ENCODE peak calls at places on chromosomes 3 and 15, in five cellular contexts. N is neural progenitor cell, S is transverse colon, R is upper lobe of left lung, L is cardiac fibroblast. F is an unnamed sample.

GRCh38 chr3:41580274-41580959 is 381.1 kb downstream of the CTNNB1 start:
- DNase-seq in N (peak), S (no peak), R (no peak), L (peak), F (no peak)

GRCh38 chr3:186964071-186964470 is 33.7 kb downstream of the ST6GAL1 start:
- DNase-seq in N (no peak), S (no peak), R (no peak), L (no peak), F (no peak)

GRCh38 chr3:17806201-17806600 is 63.8 kb upstream of the TBC1D5 start:
- DNase-seq in N (no peak), S (no peak), R (no peak), L (no peak), F (no peak)

GRCh38 chr3:186464424-186465093 is 79.6 kb downstream of the CRYGS start:
- DNase-seq in N (no peak), S (no peak), R (no peak), L (no peak), F (no peak)

GRCh38 chr3:61715886-61716527 is 154.6 kb downstream of the PTPRG start:
- DNase-seq in N (no peak), S (peak), R (no peak), L (no peak), F (no peak)

GRCh38 chr3:139520028-139520737 is 19.4 kb downstream of the RBP1 start:
- DNase-seq in N (no peak), S (peak), R (no peak), L (peak), F (no peak)

GRCh38 chr15:45642203-45642932 is 7.5 kb downstream of the SQOR start:
- DNase-seq in N (no peak), S (no peak), R (no peak), L (peak), F (peak)

GRCh38 chr3:137792633-137793271 is 28.6 kb downstream of the SOX14 start:
- DNase-seq in N (peak), S (no peak), R (no peak), L (peak), F (no peak)

GRCh38 chr3:183265157-183265642 is 12.1 kb downstream of the B3GNT5 start:
- DNase-seq in N (peak), S (no peak), R (no peak), L (peak), F (no peak)

GRCh38 chr3:127404614-127405598 is 117.1 kb upstream of the PRR20G start:
- DNase-seq in N (no peak), S (no peak), R (peak), L (no peak), F (no peak)

GRCh38 chr3:127406309-127407025 is 118.6 kb upstream of the PRR20G start:
- DNase-seq in N (no peak), S (peak), R (peak), L (peak), F (no peak)

GRCh38 chr3:127407026-127407939 is 119.4 kb upstream of the PRR20G start:
- DNase-seq in N (no peak), S (no peak), R (peak), L (no peak), F (no peak)

GRCh38 chr3:127405791-127406190 is 117.9 kb upstream of the PRR20G start:
- DNase-seq in N (no peak), S (no peak), R (peak), L (no peak), F (no peak)

DNA sequence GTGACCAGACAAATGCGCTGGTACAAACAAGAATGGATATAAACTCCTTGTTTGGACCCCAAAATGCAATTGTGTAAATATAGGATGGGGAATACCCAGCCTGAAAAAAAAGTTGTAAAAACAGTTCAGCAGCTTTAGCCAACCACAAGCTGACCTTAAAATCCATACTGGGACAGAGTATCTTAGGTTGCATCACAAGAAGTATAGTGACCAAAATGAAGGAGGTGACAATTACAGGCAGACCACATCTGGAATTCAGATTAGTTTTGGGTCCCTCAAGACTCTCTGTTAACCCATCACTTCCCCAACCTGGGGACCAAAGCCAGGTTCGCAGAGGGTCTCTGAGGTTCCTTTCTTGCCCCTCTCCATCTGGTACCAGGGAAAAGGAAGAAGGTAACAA is 115.9 kb upstream of the PRR20G start:
- DNase-seq in N (no peak), S (no peak), R (peak), L (no peak), F (no peak)
- TF ChIP-seq CTCF in N (no peak), S (no peak), R (no peak), L (no peak), F (no peak)

GRCh38 chr15:61871926-61872522 is 188.2 kb downstream of the VPS13C start:
- DNase-seq in N (peak), S (no peak), R (no peak), L (peak), F (no peak)
- TF ChIP-seq CTCF in N (peak), S (peak), R (no peak), L (peak), F (peak)

GRCh38 chr3:12947504-12948369 is 106.4 kb upstream of the RPL32 start:
- DNase-seq in N (no peak), S (peak), R (peak), L (peak), F (peak)
- TF ChIP-seq CTCF in N (peak), S (no peak), R (no peak), L (no peak), F (no peak)

GRCh38 chr3:113252553-113252952 is 41.2 kb downstream of the BOC start:
- DNase-seq in N (no peak), S (no peak), R (no peak), L (no peak), F (no peak)

GRCh38 chr3:113258311-113258710 is 47.0 kb downstream of the BOC start:
- DNase-seq in N (no peak), S (no peak), R (no peak), L (no peak), F (no peak)

GRCh38 chr3:113255854-113256615 is 44.7 kb downstream of the BOC start:
- DNase-seq in N (no peak), S (no peak), R (no peak), L (no peak), F (no peak)

GRCh38 chr3:113254171-113254947 is 43.0 kb downstream of the BOC start:
- DNase-seq in N (peak), S (no peak), R (no peak), L (no peak), F (no peak)

GRCh38 chr3:113255100-113255853 is 43.9 kb downstream of the BOC start:
- DNase-seq in N (no peak), S (no peak), R (no peak), L (peak), F (no peak)
- TF ChIP-seq CTCF in N (peak), S (no peak), R (no peak), L (no peak), F (no peak)

DNA sequence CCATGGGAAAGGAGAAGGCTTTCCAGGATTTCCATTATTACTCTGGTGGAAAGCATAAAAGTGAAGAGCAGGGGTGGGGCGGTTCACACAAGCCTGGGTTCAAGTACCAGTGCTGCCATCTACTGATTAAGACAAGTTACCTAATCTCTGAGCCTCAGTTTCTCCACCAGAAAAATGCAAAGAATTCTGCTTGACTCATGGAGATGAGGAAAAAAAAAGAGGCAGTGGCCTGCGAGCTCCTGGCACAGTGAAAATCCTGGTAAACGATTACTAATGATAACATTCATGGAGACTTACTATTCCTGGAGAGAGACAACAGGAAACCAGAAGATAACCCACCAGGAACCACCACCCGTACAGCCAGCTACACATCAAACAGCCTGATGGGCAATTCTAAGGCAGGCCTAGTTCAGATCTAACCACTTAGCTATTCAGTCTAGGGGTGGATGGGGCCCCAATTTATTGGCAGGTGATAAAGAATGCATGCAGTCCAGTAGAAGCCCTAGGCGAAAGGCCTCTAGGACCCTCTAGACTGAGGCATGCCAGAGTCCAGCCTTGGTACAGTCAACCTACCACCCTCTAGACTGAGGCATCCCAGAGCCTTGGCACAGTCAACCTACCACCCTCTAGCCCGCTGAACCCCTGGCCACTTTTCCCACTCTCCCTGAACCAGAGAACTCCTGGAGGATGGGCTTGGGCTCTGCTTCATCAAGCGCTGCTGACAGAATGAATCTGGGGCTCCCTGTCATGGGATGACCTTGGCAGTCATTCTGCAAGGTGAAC is 2.5 kb downstream of the AMOTL2 start:
- DNase-seq in N (no peak), S (no peak), R (peak), L (peak), F (no peak)
- TF ChIP-seq CTCF in N (no peak), S (no peak), R (no peak), L (no peak), F (no peak)

GRCh38 chr15:78810003-78810376 is 1.3 kb downstream of the ADAMTS7 start:
- DNase-seq in N (no peak), S (no peak), R (no peak), L (no peak), F (no peak)

GRCh38 chr15:78808550-78808949 is 2.7 kb downstream of the ADAMTS7 start:
- DNase-seq in N (peak), S (no peak), R (no peak), L (peak), F (no peak)

GRCh38 chr15:78811124-78811824 is at the start of gene ADAMTS7:
- DNase-seq in N (peak), S (peak), R (peak), L (peak), F (peak)

GRCh38 chr15:78811825-78812183 is 540 bp upstream of the ADAMTS7 start:
- DNase-seq in N (no peak), S (no peak), R (no peak), L (no peak), F (no peak)

DNA sequence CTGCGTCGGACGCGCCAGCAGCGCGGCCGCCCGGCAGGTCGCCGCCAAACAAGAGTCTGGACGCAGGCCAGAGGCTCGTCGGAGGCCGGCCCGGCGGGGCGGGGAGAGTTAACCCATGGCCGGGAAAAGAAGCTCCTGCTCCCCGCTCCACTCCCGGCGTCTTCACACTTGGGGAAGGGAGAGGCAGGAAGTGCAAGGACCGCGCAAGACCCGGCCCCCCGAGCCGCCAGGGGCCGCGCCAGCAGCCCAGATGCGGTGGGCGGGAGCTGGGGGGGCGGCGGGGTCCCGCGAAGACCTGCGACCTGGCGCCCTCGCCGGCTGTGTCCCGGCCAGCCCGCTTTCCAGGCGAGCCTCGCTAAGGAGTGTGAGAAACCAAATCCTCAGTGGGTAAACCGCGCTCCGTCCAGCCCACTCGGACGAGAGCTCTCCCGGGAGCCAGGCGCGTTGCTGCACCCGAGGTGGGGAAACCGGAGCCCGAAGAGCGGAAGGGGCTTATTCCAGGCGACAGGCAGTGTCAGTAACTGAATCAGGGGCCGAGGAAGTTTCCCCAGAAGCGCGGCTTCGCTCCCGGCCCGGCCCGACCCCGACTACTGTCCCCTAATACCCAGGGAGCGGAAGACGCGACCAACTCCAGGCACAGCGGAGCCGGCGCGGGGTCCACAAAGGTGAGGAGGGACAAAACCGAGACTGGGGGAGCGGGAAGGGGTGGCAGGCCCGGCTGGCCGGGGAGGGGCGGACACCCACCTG is 714 bp downstream of the ADAMTS7 start:
- DNase-seq in N (peak), S (peak), R (no peak), L (peak), F (no peak)
- TF ChIP-seq CTCF in N (no peak), S (no peak), R (no peak), L (no peak), F (no peak)

GRCh38 chr15:57743424-57743823 is 36.9 kb downstream of the POLR2M start:
- DNase-seq in N (peak), S (no peak), R (no peak), L (peak), F (no peak)
- TF ChIP-seq CTCF in N (peak), S (no peak), R (no peak), L (no peak), F (no peak)

GRCh38 chr3:113838631-113839209 is at the start of gene GRAMD1C:
- DNase-seq in N (peak), S (peak), R (peak), L (peak), F (peak)
- TF ChIP-seq CTCF in N (peak), S (peak), R (peak), L (peak), F (peak)

DNA sequence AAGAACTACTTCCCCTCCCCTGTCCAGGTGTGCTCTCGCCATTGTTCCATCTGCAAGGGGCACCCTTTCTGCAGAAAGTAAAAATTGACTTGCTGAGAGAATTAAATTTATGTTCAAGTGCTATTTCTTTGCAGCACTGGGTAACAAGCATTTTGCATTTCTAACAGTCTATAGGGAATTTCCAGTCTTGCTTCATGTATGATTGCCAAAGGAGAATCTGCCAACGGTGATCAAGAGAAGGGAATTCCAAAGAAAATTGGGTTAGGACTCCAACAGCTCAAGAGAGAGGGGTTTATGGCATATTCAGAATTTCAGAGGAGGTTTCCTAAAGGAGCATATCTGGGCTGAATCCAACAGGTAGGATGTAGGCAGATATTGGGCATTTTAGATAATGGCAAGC is 136.7 kb upstream of the WNT5A start:
- DNase-seq in N (no peak), S (no peak), R (no peak), L (peak), F (no peak)
- TF ChIP-seq CTCF in N (no peak), S (no peak), R (no peak), L (no peak), F (no peak)

F was measured in AG09319.